ENCODE peak calls at places on chromosomes 6 and 20, in seven cellular contexts. Z is heart right ventricle; O is CD8-positive, alpha-beta T cell; K is mucosa of gallbladder; W is astrocyte of the spinal cord; I is mammary epithelial cell; F is BJ. N is an unnamed sample.

GRCh38 chr20:20393207-20393606 is 25.3 kb downstream of the INSM1 start:
- DNase-seq in Z (no peak), F (peak), K (no peak), I (no peak), W (no peak), O (no peak), N (no peak)

GRCh38 chr20:62858059-62858458 is 3.6 kb downstream of the TCFL5 start:
- DNase-seq in W (no peak), K (no peak), O (no peak), F (no peak), I (no peak), Z (no peak), N (no peak)

GRCh38 chr20:34553366-34553867 is 5.1 kb upstream of the MAP1LC3A start:
- DNase-seq in I (no peak), K (no peak), W (no peak), F (no peak), O (no peak), Z (no peak), N (no peak)

GRCh38 chr6:69907981-69908498 is 41.7 kb downstream of the COL19A1 start:
- DNase-seq in K (no peak), Z (no peak), W (peak), F (no peak), I (no peak), O (no peak), N (no peak)

GRCh38 chr6:7640607-7641577 is 50.9 kb downstream of the SNRNP48 start:
- DNase-seq in W (peak), I (peak), Z (no peak), F (peak), O (no peak), K (peak), N (no peak)

GRCh38 chr20:55500130-55500529 is 505.2 kb downstream of the CBLN4 start:
- DNase-seq in W (no peak), Z (no peak), I (no peak), O (no peak), F (no peak), K (no peak), N (no peak)

GRCh38 chr6:159758031-159759001 is 3.5 kb upstream of the ACAT2 start:
- DNase-seq in W (peak), I (peak), F (no peak), K (no peak), O (no peak), Z (no peak), N (no peak)

GRCh38 chr20:44068311-44068710 is 118.7 kb downstream of the JPH2 start:
- DNase-seq in F (no peak), Z (no peak), K (no peak), W (no peak), O (no peak), I (no peak), N (no peak)

GRCh38 chr6:137846274-137846673 is 20.8 kb upstream of the TNFAIP3 start:
- DNase-seq in I (no peak), O (no peak), Z (no peak), F (no peak), K (no peak), W (no peak), N (no peak)

GRCh38 chr6:112153926-112154621 is 66.7 kb downstream of the FAM229B start:
- DNase-seq in K (no peak), F (peak), O (no peak), W (peak), I (peak), Z (no peak), N (no peak)

N was measured in adrenal gland.